ENCODE peak calls at places on chromosomes 12 and 14, in five cellular contexts. T is NCI-H2081; E is heart left ventricle; W is GM04504; F is stimulated activated CD4-positive, alpha-beta T cell treated with anti-CD3 and anti-CD28 coated beads, Interleukin-1b, Interleukin-23, amount 100 ng/mL, for 24 hours. M is an unnamed sample.

GRCh38 chr14:105646175-105646574 is 119.8 kb downstream of the TMEM121 start:
- DNase-seq in T (no peak), E (peak), W (no peak), F (no peak), M (no peak)

GRCh38 chr12:14422516-14423230 is 57.2 kb downstream of the ATF7IP start:
- DNase-seq in T (peak), E (no peak), W (no peak), F (no peak), M (no peak)

GRCh38 chr12:59620326-59620725 is 24.5 kb downstream of the SLC16A7 start:
- DNase-seq in T (no peak), E (no peak), W (no peak), F (no peak), M (no peak)

GRCh38 chr14:98293527-98293926 is 978.5 kb downstream of the BCL11B start:
- DNase-seq in T (no peak), E (no peak), W (no peak), F (no peak), M (no peak)

GRCh38 chr12:32822344-32822743 is 66.6 kb upstream of the YARS2 start:
- DNase-seq in T (no peak), E (no peak), W (no peak), F (no peak), M (no peak)

GRCh38 chr14:61547186-61548121 is 147.9 kb upstream of the HIF1A start:
- DNase-seq in T (no peak), E (no peak), W (peak), F (no peak), M (peak)

GRCh38 chr14:76307786-76308780 is 67.9 kb upstream of the ESRRB start:
- DNase-seq in T (no peak), E (no peak), W (no peak), F (no peak), M (no peak)

GRCh38 chr12:105330283-105330937 is at the start of gene C12orf75:
- DNase-seq in T (peak), E (peak), W (peak), F (peak), M (peak)

M was measured in brain microvascular endothelial cell.